ENCODE peak calls at places on chromosome 19, in four cellular contexts. One of them, this sample, is unnamed.

GRCh38 chr19:18733196-18733647 is 49.7 kb downstream of the CRTC1 start:
- DNase-seq in MM.1S: no peak
- DNase-seq in cardiac fibroblast: peak
- DNase-seq in fibroblast of mammary gland: peak
- DNase-seq in this sample: no peak

GRCh38 chr19:51971624-51972023 is 15.0 kb downstream of the ZNF350 start:
- DNase-seq in fibroblast of mammary gland: peak
- DNase-seq in cardiac fibroblast: peak
- DNase-seq in MM.1S: no peak
- DNase-seq in this sample: no peak

GRCh38 chr19:31334101-31334848 is 15.0 kb downstream of the TSHZ3 start:
- DNase-seq in cardiac fibroblast: peak
- DNase-seq in MM.1S: no peak
- DNase-seq in fibroblast of mammary gland: peak
- DNase-seq in this sample: no peak

GRCh38 chr19:35549174-35549788 is 3.9 kb downstream of the TMEM147 start:
- DNase-seq in MM.1S: peak
- DNase-seq in cardiac fibroblast: peak
- DNase-seq in fibroblast of mammary gland: peak
- DNase-seq in this sample: no peak

GRCh38 chr19:21786931-21787330 is 19.6 kb upstream of the ZNF100 start:
- DNase-seq in fibroblast of mammary gland: no peak
- DNase-seq in MM.1S: no peak
- DNase-seq in cardiac fibroblast: no peak
- DNase-seq in this sample: no peak

GRCh38 chr19:33963514-33963913 is 166.8 kb downstream of the KCTD15 start:
- DNase-seq in MM.1S: no peak
- DNase-seq in cardiac fibroblast: no peak
- DNase-seq in fibroblast of mammary gland: no peak
- DNase-seq in this sample: no peak

GRCh38 chr19:3554254-3555083 is 2.9 kb downstream of the MFSD12 start:
- DNase-seq in cardiac fibroblast: no peak
- DNase-seq in MM.1S: peak
- DNase-seq in fibroblast of mammary gland: no peak
- DNase-seq in this sample: no peak

GRCh38 chr19:11373166-11373884 is 1.1 kb upstream of the SWSAP1 start:
- DNase-seq in fibroblast of mammary gland: no peak
- DNase-seq in cardiac fibroblast: peak
- DNase-seq in MM.1S: no peak
- DNase-seq in this sample: no peak

GRCh38 chr19:4369109-4369887 is 25.9 kb downstream of the MPND start:
- DNase-seq in fibroblast of mammary gland: peak
- DNase-seq in MM.1S: peak
- DNase-seq in cardiac fibroblast: no peak
- DNase-seq in this sample: no peak

GRCh38 chr19:7737215-7737614 is 5.3 kb upstream of the CLEC4G start:
- DNase-seq in fibroblast of mammary gland: no peak
- DNase-seq in MM.1S: no peak
- DNase-seq in cardiac fibroblast: no peak
- DNase-seq in this sample: no peak

GRCh38 chr19:35063940-35064818 is 22.7 kb downstream of the HPN start:
- DNase-seq in fibroblast of mammary gland: peak
- DNase-seq in MM.1S: no peak
- DNase-seq in cardiac fibroblast: peak
- DNase-seq in this sample: no peak

GRCh38 chr19:31530781-31531180 is 181.5 kb upstream of the TSHZ3 start:
- DNase-seq in fibroblast of mammary gland: no peak
- DNase-seq in cardiac fibroblast: no peak
- DNase-seq in MM.1S: no peak
- DNase-seq in this sample: no peak

GRCh38 chr19:16458391-16459128 is 13.2 kb downstream of the EPS15L1 start:
- DNase-seq in MM.1S: no peak
- DNase-seq in fibroblast of mammary gland: no peak
- DNase-seq in cardiac fibroblast: no peak
- DNase-seq in this sample: no peak

GRCh38 chr19:18685597-18686164 is 2.2 kb downstream of the CRTC1 start:
- DNase-seq in fibroblast of mammary gland: peak
- DNase-seq in cardiac fibroblast: no peak
- DNase-seq in MM.1S: no peak
- DNase-seq in this sample: no peak

GRCh38 chr19:50311723-50312635 is 17.2 kb downstream of the KCNC3 start:
- DNase-seq in fibroblast of mammary gland: no peak
- DNase-seq in MM.1S: no peak
- DNase-seq in cardiac fibroblast: no peak
- DNase-seq in this sample: no peak

GRCh38 chr19:43872547-43873336 is 45.6 kb downstream of the ZNF283 start:
- DNase-seq in fibroblast of mammary gland: peak
- DNase-seq in cardiac fibroblast: no peak
- DNase-seq in MM.1S: no peak
- DNase-seq in this sample: no peak

GRCh38 chr19:1618157-1619093 is 13.2 kb upstream of the UQCR11 start:
- DNase-seq in cardiac fibroblast: peak
- DNase-seq in MM.1S: no peak
- DNase-seq in fibroblast of mammary gland: peak
- DNase-seq in this sample: no peak

GRCh38 chr19:2867025-2867991 is at the start of gene ZNF556:
- DNase-seq in MM.1S: peak
- DNase-seq in cardiac fibroblast: no peak
- DNase-seq in fibroblast of mammary gland: peak
- DNase-seq in this sample: no peak

GRCh38 chr19:14786421-14786851 is 8.1 kb upstream of the ADGRE2 start:
- DNase-seq in fibroblast of mammary gland: no peak
- DNase-seq in cardiac fibroblast: peak
- DNase-seq in MM.1S: no peak
- DNase-seq in this sample: no peak

GRCh38 chr19:14147797-14148605 is 11.6 kb upstream of the ASF1B start:
- DNase-seq in MM.1S: no peak
- DNase-seq in fibroblast of mammary gland: peak
- DNase-seq in cardiac fibroblast: peak
- DNase-seq in this sample: no peak

GRCh38 chr19:31340059-31341025 is 8.9 kb downstream of the TSHZ3 start:
- DNase-seq in MM.1S: no peak
- DNase-seq in fibroblast of mammary gland: peak
- DNase-seq in cardiac fibroblast: peak
- DNase-seq in this sample: peak

GRCh38 chr19:56508282-56508778 is 675 bp downstream of the ZNF471 start:
- DNase-seq in cardiac fibroblast: no peak
- DNase-seq in fibroblast of mammary gland: no peak
- DNase-seq in MM.1S: no peak
- DNase-seq in this sample: peak

GRCh38 chr19:7673995-7674667 is 2.8 kb upstream of the MCEMP1 start:
- DNase-seq in cardiac fibroblast: peak
- DNase-seq in fibroblast of mammary gland: peak
- DNase-seq in MM.1S: peak
- DNase-seq in this sample: no peak

GRCh38 chr19:58394821-58395219 is 636 bp upstream of the RNF225 start:
- DNase-seq in cardiac fibroblast: no peak
- DNase-seq in MM.1S: no peak
- DNase-seq in fibroblast of mammary gland: no peak
- DNase-seq in this sample: no peak

GRCh38 chr19:17243854-17244617 is 1.7 kb downstream of the NR2F6 start:
- DNase-seq in fibroblast of mammary gland: peak
- DNase-seq in MM.1S: no peak
- DNase-seq in cardiac fibroblast: peak
- DNase-seq in this sample: no peak

GRCh38 chr19:43777163-43777700 is 3.5 kb downstream of the KCNN4 start:
- DNase-seq in fibroblast of mammary gland: no peak
- DNase-seq in cardiac fibroblast: peak
- DNase-seq in MM.1S: no peak
- DNase-seq in this sample: no peak

GRCh38 chr19:35271546-35271945 is 2.8 kb downstream of the USF2 start:
- DNase-seq in cardiac fibroblast: no peak
- DNase-seq in MM.1S: no peak
- DNase-seq in fibroblast of mammary gland: no peak
- DNase-seq in this sample: no peak

GRCh38 chr19:38842439-38843174 is 7.2 kb downstream of the HNRNPL start:
- DNase-seq in fibroblast of mammary gland: no peak
- DNase-seq in cardiac fibroblast: no peak
- DNase-seq in MM.1S: no peak
- DNase-seq in this sample: no peak

GRCh38 chr19:2271516-2272103 is 10.4 kb downstream of the PEAK3 start:
- DNase-seq in MM.1S: peak
- DNase-seq in cardiac fibroblast: peak
- DNase-seq in fibroblast of mammary gland: peak
- DNase-seq in this sample: no peak

GRCh38 chr19:29598496-29598895 is 7.6 kb upstream of the POP4 start:
- DNase-seq in fibroblast of mammary gland: no peak
- DNase-seq in MM.1S: no peak
- DNase-seq in cardiac fibroblast: no peak
- DNase-seq in this sample: no peak

DNA sequence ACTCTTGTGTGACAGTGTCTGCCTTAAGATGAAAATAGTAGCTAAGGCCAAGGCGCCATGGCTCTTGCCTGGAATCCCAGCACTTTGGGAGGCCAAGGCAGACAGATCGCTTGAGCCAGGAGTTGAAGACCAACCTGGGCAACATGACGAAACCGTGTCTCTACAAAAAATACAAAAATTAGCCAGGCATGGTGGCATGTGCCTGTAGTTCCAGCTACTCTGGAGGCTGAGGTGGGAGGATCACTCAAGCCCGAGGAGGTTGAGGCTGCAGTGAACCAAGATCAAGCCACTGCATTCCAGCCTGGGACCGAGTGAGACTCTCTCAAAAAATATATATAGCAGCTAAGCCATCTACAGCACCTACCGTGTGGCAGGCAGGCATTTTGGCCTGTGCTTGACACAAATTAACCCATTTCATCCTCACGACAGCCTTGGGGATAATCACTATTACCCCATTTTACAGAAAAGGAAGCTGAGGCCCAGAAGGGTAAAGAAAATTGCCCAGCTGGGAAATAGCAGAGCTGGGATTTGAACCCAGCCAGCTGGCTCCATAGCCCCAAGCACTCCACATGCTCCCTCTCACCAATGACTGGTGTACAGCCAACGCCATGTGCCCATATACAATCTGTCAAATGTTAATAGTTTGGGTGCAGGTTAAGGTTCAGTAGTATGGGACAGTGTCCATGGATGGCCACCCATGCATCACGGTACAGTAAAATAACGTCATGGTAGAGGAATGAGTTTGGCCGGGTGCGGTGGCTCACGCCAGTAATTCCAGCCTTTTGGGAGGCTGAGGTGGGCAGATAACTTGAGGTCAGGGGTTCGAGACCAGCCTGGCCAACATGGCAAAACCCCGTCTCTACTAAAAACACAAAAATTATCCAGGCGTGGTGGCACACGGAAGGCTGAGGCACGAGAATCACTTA is 3.1 kb downstream of the SLC1A5 start:
- DNase-seq in fibroblast of mammary gland: peak
- DNase-seq in cardiac fibroblast: peak
- DNase-seq in MM.1S: no peak
- DNase-seq in this sample: no peak
- H3K4me3 ChIP-seq in fibroblast of mammary gland: peak
- H3K4me3 ChIP-seq in cardiac fibroblast: peak
- H3K4me3 ChIP-seq in MM.1S: peak
- H3K4me3 ChIP-seq in this sample: peak

GRCh38 chr19:45494261-45494916 is 2.5 kb downstream of the RTN2 start:
- DNase-seq in cardiac fibroblast: no peak
- DNase-seq in MM.1S: no peak
- DNase-seq in fibroblast of mammary gland: no peak
- DNase-seq in this sample: no peak

GRCh38 chr19:45495178-45495577 is 1.7 kb downstream of the RTN2 start:
- DNase-seq in fibroblast of mammary gland: no peak
- DNase-seq in cardiac fibroblast: no peak
- DNase-seq in MM.1S: no peak
- DNase-seq in this sample: no peak

GRCh38 chr19:45492137-45492626 is 4.7 kb downstream of the RTN2 start:
- DNase-seq in fibroblast of mammary gland: no peak
- DNase-seq in cardiac fibroblast: no peak
- DNase-seq in MM.1S: no peak
- DNase-seq in this sample: no peak

GRCh38 chr19:45489216-45489855 is 7.5 kb downstream of the RTN2 start:
- DNase-seq in fibroblast of mammary gland: no peak
- DNase-seq in cardiac fibroblast: no peak
- DNase-seq in MM.1S: no peak
- DNase-seq in this sample: no peak

DNA sequence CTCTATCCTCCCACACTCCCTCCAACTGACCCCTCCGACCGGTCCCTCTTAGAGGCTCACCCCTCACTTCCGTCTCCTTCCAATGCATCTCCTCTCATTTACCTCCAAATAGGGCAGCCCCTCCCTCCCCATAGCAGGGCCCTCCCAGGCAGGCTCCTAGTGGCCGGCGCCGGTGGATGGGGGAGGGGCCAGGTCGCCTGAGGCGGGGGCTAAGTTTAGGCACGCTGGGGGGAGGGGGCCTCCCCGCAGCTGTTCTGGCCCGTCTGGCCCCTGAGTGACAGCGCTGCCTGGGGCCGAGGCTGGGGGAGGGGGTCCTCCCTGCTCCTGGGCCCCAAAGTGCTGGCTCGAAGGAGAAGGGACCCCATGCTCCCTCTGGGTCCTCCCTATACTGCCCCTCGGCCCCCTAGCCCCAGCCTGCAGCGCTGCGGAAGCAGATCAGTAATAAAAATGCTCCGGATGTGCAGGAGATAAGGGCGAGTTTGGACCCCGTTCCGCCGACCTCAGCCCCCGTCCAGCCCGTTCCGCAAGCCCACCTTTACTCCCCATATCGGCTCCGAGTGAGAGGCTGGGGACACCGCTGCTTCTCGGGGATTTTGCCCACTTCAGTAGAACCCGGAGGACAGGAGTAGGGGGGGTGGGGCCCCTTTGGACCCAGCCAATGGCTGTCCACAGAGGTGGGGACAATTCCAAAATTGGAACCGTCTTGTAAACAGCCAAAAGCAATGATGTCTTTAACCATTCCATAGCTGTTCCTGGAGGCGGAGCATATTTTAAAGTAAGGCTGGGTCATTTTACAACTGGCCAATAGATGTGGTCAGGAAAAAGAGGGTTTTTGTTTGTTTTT is 4.0 kb downstream of the RTN2 start:
- DNase-seq in MM.1S: no peak
- DNase-seq in fibroblast of mammary gland: peak
- DNase-seq in cardiac fibroblast: peak
- DNase-seq in this sample: peak
- TF ChIP-seq CTCF in MM.1S: no peak
- TF ChIP-seq CTCF in fibroblast of mammary gland: no peak
- TF ChIP-seq CTCF in cardiac fibroblast: no peak
- TF ChIP-seq CTCF in this sample: no peak

GRCh38 chr19:6532244-6532999 is 1.6 kb downstream of the TNFSF9 start:
- DNase-seq in MM.1S: peak
- DNase-seq in fibroblast of mammary gland: no peak
- DNase-seq in cardiac fibroblast: no peak
- DNase-seq in this sample: no peak
- H3K4me3 ChIP-seq in MM.1S: peak
- H3K4me3 ChIP-seq in fibroblast of mammary gland: no peak
- H3K4me3 ChIP-seq in cardiac fibroblast: no peak
- H3K4me3 ChIP-seq in this sample: no peak

DNA sequence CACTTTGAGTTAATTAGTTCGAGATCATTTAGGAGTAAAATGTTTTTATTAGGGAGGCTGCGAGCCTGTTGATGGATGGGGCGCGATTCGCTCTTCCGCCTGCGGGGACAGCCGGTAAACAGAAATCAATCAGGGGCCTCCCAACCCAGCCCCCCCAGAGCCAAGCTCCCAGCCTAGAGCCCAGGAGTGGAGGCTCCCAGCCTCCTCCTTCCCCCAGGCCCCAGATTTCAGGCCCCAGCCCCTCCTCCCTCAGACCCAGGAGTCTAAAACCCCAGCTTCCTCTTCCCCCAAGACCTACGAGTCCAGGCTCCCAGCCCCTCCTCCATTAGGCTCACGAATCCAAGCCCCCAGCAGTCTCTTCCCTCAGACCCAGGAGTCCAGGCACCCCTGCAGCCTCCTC is 9.7 kb upstream of the ERFL start:
- DNase-seq in MM.1S: no peak
- DNase-seq in fibroblast of mammary gland: no peak
- DNase-seq in cardiac fibroblast: no peak
- DNase-seq in this sample: no peak
- TF ChIP-seq CTCF in MM.1S: peak
- TF ChIP-seq CTCF in fibroblast of mammary gland: no peak
- TF ChIP-seq CTCF in cardiac fibroblast: no peak
- TF ChIP-seq CTCF in this sample: peak